ENCODE peak calls at places on chromosomes 13 and 19, in five cellular contexts. One of them, this sample, is unnamed.
A peak's percentile ranks its signal among the peaks of the same experiment; 100 is the strongest.

GRCh38 chr13:110251227-110251791 is 55.6 kb downstream of the COL4A1 start:
- DNase-seq in HepG2: no peak
- DNase-seq in GM12878: no peak
- DNase-seq in H1: no peak
- DNase-seq in K562: no peak
- DNase-seq in this sample: no peak

GRCh38 chr13:59318320-59318930 is 845.3 kb downstream of the DIAPH3 start:
- DNase-seq in K562: peak; percentile 20
- DNase-seq in H1: peak; percentile 34
- DNase-seq in GM12878: peak; percentile 9
- DNase-seq in HepG2: peak; percentile 58
- DNase-seq in this sample: peak; percentile 94

GRCh38 chr13:97631158-97631557 is 197.2 kb downstream of the RAP2A start:
- DNase-seq in HepG2: no peak
- DNase-seq in K562: no peak
- DNase-seq in GM12878: no peak
- DNase-seq in H1: no peak
- DNase-seq in this sample: peak; percentile 67

GRCh38 chr13:83876546-83876945 is 5.7 kb downstream of the SLITRK1 start:
- DNase-seq in H1: no peak
- DNase-seq in GM12878: peak; percentile 31
- DNase-seq in HepG2: no peak
- DNase-seq in K562: no peak
- DNase-seq in this sample: no peak

GRCh38 chr13:33761744-33762143 is 56.2 kb upstream of the RFC3 start:
- DNase-seq in H1: no peak
- DNase-seq in HepG2: peak; percentile 23
- DNase-seq in K562: no peak
- DNase-seq in GM12878: no peak
- DNase-seq in this sample: peak; percentile 43

GRCh38 chr13:46124531-46124966 is 19.7 kb upstream of the CPB2 start:
- DNase-seq in H1: no peak
- DNase-seq in HepG2: no peak
- DNase-seq in GM12878: no peak
- DNase-seq in K562: no peak
- DNase-seq in this sample: no peak

GRCh38 chr19:33310606-33311325 is 8.4 kb upstream of the CEBPA start:
- DNase-seq in HepG2: no peak
- DNase-seq in K562: no peak
- DNase-seq in GM12878: no peak
- DNase-seq in H1: no peak
- DNase-seq in this sample: peak; percentile 45

GRCh38 chr19:50657222-50657669 is 8.0 kb downstream of the C19orf81 start:
- DNase-seq in K562: peak; percentile 44
- DNase-seq in HepG2: no peak
- DNase-seq in GM12878: no peak
- DNase-seq in H1: no peak
- DNase-seq in this sample: no peak

GRCh38 chr13:102236830-102237621 is 164.8 kb downstream of the FGF14 start:
- DNase-seq in H1: no peak
- DNase-seq in HepG2: no peak
- DNase-seq in GM12878: no peak
- DNase-seq in K562: no peak
- DNase-seq in this sample: no peak

GRCh38 chr13:101979825-101980224 is 422.0 kb downstream of the FGF14 start:
- DNase-seq in K562: no peak
- DNase-seq in GM12878: no peak
- DNase-seq in H1: no peak
- DNase-seq in HepG2: no peak
- DNase-seq in this sample: no peak

GRCh38 chr13:49549289-49549688 is 36.1 kb downstream of the RCBTB1 start:
- DNase-seq in GM12878: no peak
- DNase-seq in HepG2: no peak
- DNase-seq in K562: no peak
- DNase-seq in H1: no peak
- DNase-seq in this sample: peak; percentile 46

GRCh38 chr19:7417671-7418324 is 69.1 kb downstream of the ARHGEF18 start:
- DNase-seq in HepG2: no peak
- DNase-seq in H1: no peak
- DNase-seq in K562: peak; percentile 41
- DNase-seq in GM12878: no peak
- DNase-seq in this sample: peak; percentile 11

GRCh38 chr13:65378484-65378883 is 1851.7 kb downstream of the PCDH9 start:
- DNase-seq in HepG2: no peak
- DNase-seq in K562: no peak
- DNase-seq in H1: no peak
- DNase-seq in GM12878: no peak
- DNase-seq in this sample: peak; percentile 9

GRCh38 chr13:21297452-21297851 is 121.0 kb downstream of the MRPL57 start:
- DNase-seq in K562: no peak
- DNase-seq in H1: no peak
- DNase-seq in GM12878: no peak
- DNase-seq in HepG2: no peak
- DNase-seq in this sample: no peak

GRCh38 chr19:7691497-7691896 is 10.4 kb downstream of the FCER2 start:
- DNase-seq in H1: no peak
- DNase-seq in GM12878: no peak
- DNase-seq in K562: no peak
- DNase-seq in HepG2: no peak
- DNase-seq in this sample: no peak

GRCh38 chr13:85608255-85608829 is 190.9 kb downstream of the SLITRK6 start:
- DNase-seq in K562: no peak
- DNase-seq in HepG2: no peak
- DNase-seq in H1: peak; percentile 47
- DNase-seq in GM12878: no peak
- DNase-seq in this sample: peak; percentile 53

GRCh38 chr19:42468273-42468796 is 25.6 kb upstream of the CXCL17 start:
- DNase-seq in HepG2: no peak
- DNase-seq in K562: no peak
- DNase-seq in GM12878: no peak
- DNase-seq in H1: no peak
- DNase-seq in this sample: no peak

GRCh38 chr19:56080669-56081401 is 40.3 kb downstream of the ZNF787 start:
- DNase-seq in H1: no peak
- DNase-seq in HepG2: peak; percentile 52
- DNase-seq in GM12878: peak; percentile 38
- DNase-seq in K562: peak; percentile 77
- DNase-seq in this sample: peak; percentile 93

GRCh38 chr19:30226464-30227070 is 145.6 kb upstream of the ZNF536 start:
- DNase-seq in GM12878: no peak
- DNase-seq in K562: no peak
- DNase-seq in H1: no peak
- DNase-seq in HepG2: no peak
- DNase-seq in this sample: peak; percentile 32

GRCh38 chr13:36907801-36908200 is 12.2 kb downstream of the SMAD9 start:
- DNase-seq in GM12878: no peak
- DNase-seq in HepG2: no peak
- DNase-seq in H1: no peak
- DNase-seq in K562: no peak
- DNase-seq in this sample: no peak

GRCh38 chr13:33794576-33794975 is 23.4 kb upstream of the RFC3 start:
- DNase-seq in GM12878: no peak
- DNase-seq in H1: no peak
- DNase-seq in K562: no peak
- DNase-seq in HepG2: no peak
- DNase-seq in this sample: no peak

GRCh38 chr19:18202759-18203407 is 959 bp downstream of the RAB3A start:
- DNase-seq in K562: peak; percentile 48
- DNase-seq in H1: no peak
- DNase-seq in HepG2: no peak
- DNase-seq in GM12878: no peak
- DNase-seq in this sample: peak; percentile 84

GRCh38 chr19:17889609-17890214 is 18.0 kb downstream of the SLC5A5 start:
- DNase-seq in H1: no peak
- DNase-seq in GM12878: no peak
- DNase-seq in K562: peak; percentile 39
- DNase-seq in HepG2: peak; percentile 32
- DNase-seq in this sample: peak; percentile 90

GRCh38 chr13:64958106-64958505 is 2272.0 kb downstream of the PCDH9 start:
- DNase-seq in HepG2: no peak
- DNase-seq in K562: no peak
- DNase-seq in GM12878: no peak
- DNase-seq in H1: no peak
- DNase-seq in this sample: no peak

GRCh38 chr19:9857920-9858746 is 23.0 kb downstream of the PIN1 start:
- DNase-seq in GM12878: no peak
- DNase-seq in HepG2: no peak
- DNase-seq in H1: no peak
- DNase-seq in K562: no peak
- DNase-seq in this sample: no peak

GRCh38 chr19:39183100-39183499 is 13.7 kb upstream of the NCCRP1 start:
- DNase-seq in K562: no peak
- DNase-seq in H1: no peak
- DNase-seq in GM12878: no peak
- DNase-seq in HepG2: no peak
- DNase-seq in this sample: no peak

GRCh38 chr19:52237197-52237596 is 32.2 kb upstream of the ZNF766 start:
- DNase-seq in H1: no peak
- DNase-seq in GM12878: no peak
- DNase-seq in HepG2: no peak
- DNase-seq in K562: no peak
- DNase-seq in this sample: no peak

GRCh38 chr13:38686635-38687245 is at the start of gene FREM2:
- DNase-seq in HepG2: no peak
- DNase-seq in H1: peak; percentile 91
- DNase-seq in K562: no peak
- DNase-seq in GM12878: no peak
- DNase-seq in this sample: peak; percentile 98

GRCh38 chr13:45042539-45042938 is 53.2 kb downstream of the GPALPP1 start:
- DNase-seq in H1: no peak
- DNase-seq in HepG2: no peak
- DNase-seq in K562: no peak
- DNase-seq in GM12878: no peak
- DNase-seq in this sample: no peak
- H2AFZ ChIP-seq in H1: no peak overlapping the region
- H2AFZ ChIP-seq in HepG2: peak overlapping the region; percentile 69
- H2AFZ ChIP-seq in K562: no peak overlapping the region
- H2AFZ ChIP-seq in GM12878: no peak overlapping the region
- H2AFZ ChIP-seq in this sample: no peak overlapping the region

GRCh38 chr13:74133657-74134201 is 475 bp downstream of the KLF12 start:
- DNase-seq in H1: peak; percentile 65
- DNase-seq in GM12878: peak; percentile 64
- DNase-seq in K562: peak; percentile 5
- DNase-seq in HepG2: peak; percentile 35
- DNase-seq in this sample: peak; percentile 85
- H3K27ac ChIP-seq in H1: peak overlapping the region; percentile 19
- H3K27ac ChIP-seq in GM12878: peak overlapping the region; percentile 45
- H3K27ac ChIP-seq in K562: no peak overlapping the region
- H3K27ac ChIP-seq in HepG2: peak overlapping the region; percentile 33
- H3K27ac ChIP-seq in this sample: peak overlapping the region; percentile 79

GRCh38 chr19:44738161-44738535 is 10.4 kb upstream of the BCL3 start:
- DNase-seq in GM12878: no peak
- DNase-seq in K562: no peak
- DNase-seq in H1: no peak
- DNase-seq in HepG2: no peak
- DNase-seq in this sample: no peak

GRCh38 chr19:44737238-44738160 is 11.0 kb upstream of the BCL3 start:
- DNase-seq in GM12878: no peak
- DNase-seq in HepG2: peak; percentile 38
- DNase-seq in H1: no peak
- DNase-seq in K562: no peak
- DNase-seq in this sample: no peak

GRCh38 chr19:44740351-44740824 is 8.1 kb upstream of the BCL3 start:
- DNase-seq in GM12878: no peak
- DNase-seq in HepG2: peak; percentile 83
- DNase-seq in K562: peak; percentile 49
- DNase-seq in H1: no peak
- DNase-seq in this sample: no peak

GRCh38 chr19:44741258-44741731 is 7.2 kb upstream of the BCL3 start:
- DNase-seq in H1: no peak
- DNase-seq in HepG2: no peak
- DNase-seq in K562: no peak
- DNase-seq in GM12878: no peak
- DNase-seq in this sample: no peak

GRCh38 chr19:44738603-44739585 is 9.6 kb upstream of the BCL3 start:
- DNase-seq in HepG2: peak; percentile 62
- DNase-seq in K562: no peak
- DNase-seq in GM12878: no peak
- DNase-seq in H1: no peak
- DNase-seq in this sample: no peak
- TF ChIP-seq CREB1 in HepG2: no peak
- TF ChIP-seq CREB1 in K562: no peak
- TF ChIP-seq CREB1 in GM12878: no peak
- TF ChIP-seq CREB1 in H1: no peak
- TF ChIP-seq CREB1 in this sample: no peak

DNA sequence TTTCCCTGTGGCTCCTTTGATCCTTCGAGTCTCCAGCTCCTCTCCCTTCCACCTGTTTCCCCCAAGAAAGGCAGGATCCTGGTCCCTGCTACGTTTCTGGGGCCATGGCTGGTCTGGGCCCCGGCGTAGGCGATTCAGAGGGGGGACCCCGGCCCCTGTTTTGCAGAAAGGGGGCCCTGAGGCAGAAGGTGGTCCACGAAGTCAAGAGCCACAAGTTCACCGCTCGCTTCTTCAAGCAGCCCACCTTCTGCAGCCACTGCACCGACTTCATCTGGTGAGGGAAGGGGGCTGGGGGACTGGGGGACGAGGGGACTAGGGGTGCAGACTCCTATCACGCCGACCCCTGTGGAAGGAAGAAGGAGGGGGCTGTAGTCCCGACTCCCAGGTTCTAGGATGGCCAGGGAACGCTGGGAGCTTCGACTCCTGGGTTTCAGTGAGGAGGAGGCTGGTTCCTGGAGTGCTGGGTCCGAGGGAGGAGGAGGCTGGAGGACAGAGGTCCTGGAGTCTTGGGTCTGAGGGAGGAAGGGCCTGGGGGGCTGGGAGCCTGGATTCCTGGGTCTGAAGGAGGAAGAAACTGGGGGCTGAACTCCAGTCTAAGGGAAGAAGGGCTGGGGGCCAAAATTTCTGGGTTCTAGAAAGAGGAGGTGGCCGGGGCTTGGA is 524 bp downstream of the PRKCG start:
- DNase-seq in K562: no peak
- DNase-seq in GM12878: no peak
- DNase-seq in HepG2: no peak
- DNase-seq in H1: no peak
- DNase-seq in this sample: peak; percentile 42
- H2AFZ ChIP-seq in K562: peak overlapping the region; percentile 38
- H2AFZ ChIP-seq in GM12878: no peak overlapping the region
- H2AFZ ChIP-seq in HepG2: no peak overlapping the region
- H2AFZ ChIP-seq in H1: no peak overlapping the region
- H2AFZ ChIP-seq in this sample: peak overlapping the region; percentile 91

GRCh38 chr19:6057651-6058365 is 52.5 kb downstream of the RFX2 start:
- DNase-seq in GM12878: no peak
- DNase-seq in HepG2: no peak
- DNase-seq in H1: no peak
- DNase-seq in K562: no peak
- DNase-seq in this sample: no peak
- H3K27ac ChIP-seq in GM12878: no peak overlapping the region
- H3K27ac ChIP-seq in HepG2: peak overlapping the region; percentile 18
- H3K27ac ChIP-seq in H1: no peak overlapping the region
- H3K27ac ChIP-seq in K562: peak overlapping the region; percentile 27
- H3K27ac ChIP-seq in this sample: peak overlapping the region; percentile 15

This sample was measured in GM23338.